ENCODE peak calls at places on chromosomes 7 and 10, in eight cellular contexts. I, P, B, C, F, M, E and T are unnamed samples. For H3K27me3 and H3K4me1, the result is how much of the 10 kb centered on the place peaks cover.

GRCh38 chr10:73889014-73889413 is 14.7 kb upstream of the CAMK2G start:
- DNase-seq in I (peak), M (peak), F (no peak), E (peak), C (peak), B (peak), P (no peak), T (no peak)

GRCh38 chr7:104252409-104253134 is 44.8 kb upstream of the ORC5 start:
- DNase-seq in E (no peak), P (no peak), C (no peak), F (no peak), I (no peak), B (no peak), M (peak), T (no peak)

GRCh38 chr7:64628192-64628591 is 37.7 kb upstream of the ZNF107 start:
- DNase-seq in P (no peak), I (no peak), C (no peak), E (no peak), M (no peak), B (no peak), F (no peak), T (no peak)

GRCh38 chr7:33836797-33837355 is 68.5 kb upstream of the BMPER start:
- DNase-seq in M (peak), I (no peak), F (no peak), E (no peak), B (no peak), C (no peak), P (no peak), T (peak)

GRCh38 chr10:97321032-97321806 is 2.1 kb downstream of the FRAT1 start:
- DNase-seq in I (peak), E (peak), F (peak), B (peak), C (peak), M (no peak), P (no peak), T (peak)

GRCh38 chr10:48333856-48334255 is 27.4 kb downstream of the MAPK8 start:
- DNase-seq in C (no peak), M (no peak), B (peak), F (no peak), I (no peak), P (no peak), E (no peak), T (no peak)

GRCh38 chr7:108348913-108349312 is 107.3 kb downstream of the NRCAM start:
- DNase-seq in M (peak), E (no peak), I (no peak), P (no peak), C (no peak), B (no peak), F (no peak), T (no peak)

GRCh38 chr10:26755443-26755903 is 58.0 kb downstream of the PDSS1 start:
- DNase-seq in C (no peak), B (no peak), E (no peak), M (peak), I (no peak), F (peak), P (no peak), T (no peak)

GRCh38 chr10:7424315-7424714 is 13.5 kb upstream of the SFMBT2 start:
- DNase-seq in P (no peak), E (peak), C (no peak), M (no peak), B (no peak), I (no peak), F (no peak), T (no peak)

GRCh38 chr7:105336009-105336408 is 52.7 kb downstream of the SRPK2 start:
- DNase-seq in M (peak), I (no peak), E (no peak), P (no peak), B (no peak), C (no peak), F (no peak), T (no peak)

GRCh38 chr10:11113156-11113555 is 95.5 kb downstream of the CELF2 start:
- DNase-seq in B (no peak), I (no peak), M (no peak), F (no peak), E (no peak), P (no peak), C (no peak), T (peak)

GRCh38 chr10:122499491-122499941 is 38.2 kb downstream of the HTRA1 start:
- DNase-seq in B (peak), P (no peak), E (peak), C (no peak), F (no peak), M (no peak), I (peak), T (no peak)

GRCh38 chr10:49750546-49750945 is 11.6 kb downstream of the OGDHL start:
- DNase-seq in I (no peak), M (no peak), F (no peak), P (no peak), B (no peak), E (no peak), C (no peak), T (no peak)

GRCh38 chr10:92440578-92440977 is 133.3 kb downstream of the IDE start:
- DNase-seq in C (no peak), E (no peak), M (no peak), P (no peak), F (no peak), I (no peak), B (no peak), T (no peak)

GRCh38 chr7:77251519-77251819 is 51.9 kb upstream of the FGL2 start:
- DNase-seq in B (no peak), F (no peak), I (no peak), E (no peak), C (no peak), M (no peak), P (no peak), T (no peak)

GRCh38 chr10:122445904-122446303 is 8.5 kb upstream of the ARMS2 start:
- DNase-seq in P (no peak), B (no peak), M (no peak), E (no peak), I (no peak), F (no peak), C (no peak), T (no peak)

GRCh38 chr10:77513220-77513619 is 124.4 kb downstream of the KCNMA1 start:
- DNase-seq in P (no peak), C (no peak), I (no peak), M (no peak), B (no peak), F (no peak), E (no peak), T (no peak)
- H3K27me3 ChIP-seq in P (under half), C (under half), I (under half), M (under half), B (under half), F (under half), E (under half), T (under half)

DNA sequence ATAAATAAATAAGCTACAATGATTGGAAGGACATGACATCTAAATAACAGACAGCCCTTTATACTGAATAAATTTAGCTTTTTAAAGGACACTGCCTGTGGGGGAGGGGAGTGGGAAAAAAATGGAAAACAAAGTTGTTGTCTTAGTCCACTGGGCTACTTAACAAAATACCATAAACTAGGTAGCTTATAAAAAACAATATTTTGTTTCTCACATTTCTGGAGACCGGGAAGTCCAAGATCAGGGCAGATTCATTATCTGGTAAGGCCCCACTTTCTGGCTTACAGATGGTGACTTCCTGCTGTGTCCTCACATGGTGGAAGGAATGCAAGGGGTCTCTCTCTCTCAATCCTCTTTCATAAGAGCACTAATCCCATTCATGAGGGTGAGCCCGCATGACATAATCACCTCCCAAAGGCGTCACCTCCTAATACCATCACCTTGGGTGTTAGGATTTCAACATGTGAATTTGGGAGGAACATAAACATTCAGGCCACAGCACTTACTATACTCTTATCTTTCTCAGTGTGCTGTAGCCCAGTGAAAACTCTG is 43.0 kb downstream of the DNAJC12 start:
- DNase-seq in I (no peak), M (no peak), P (no peak), E (no peak), C (no peak), F (peak), B (no peak), T (no peak)
- H3K4me1 ChIP-seq in I (under half), M (under half), P (under half), E (under half), C (under half), F (under half), B (under half), T (under half)

GRCh38 chr7:150686030-150686626 is 622 bp downstream of the GIMAP2 start:
- DNase-seq in M (no peak), I (no peak), E (no peak), F (no peak), P (no peak), B (no peak), C (no peak), T (no peak)
- H3K27ac ChIP-seq in M (no peak), I (peak), E (peak), F (no peak), P (no peak), B (peak), C (peak), T (peak)

DNA sequence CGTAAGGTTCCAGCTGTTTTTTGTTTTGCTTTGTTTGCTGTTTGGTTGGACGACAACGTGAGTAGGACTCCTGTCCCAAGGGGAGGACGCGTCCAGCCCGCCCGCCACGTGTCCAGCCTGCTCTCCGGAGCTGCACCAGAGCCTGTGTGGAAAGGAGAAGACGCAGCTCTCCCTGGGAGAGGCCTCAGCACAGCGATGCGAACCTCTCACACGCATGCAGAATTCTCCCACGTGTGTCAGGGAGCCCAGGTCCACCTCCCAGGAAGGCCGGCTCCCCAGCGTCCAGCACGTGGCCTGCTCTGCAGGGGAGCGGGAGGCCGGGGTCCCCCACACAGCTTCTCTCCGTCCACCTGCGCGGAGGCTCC is 36.4 kb upstream of the DNAJB6 start:
- DNase-seq in M (no peak), I (no peak), E (no peak), C (no peak), B (peak), P (no peak), F (no peak), T (no peak)
- H3K27me3 ChIP-seq in M (under half), I (under half), E (under half), C (under half), B (under half), P (under half), F (under half), T (under half)

GRCh38 chr7:151599401-151600227 is 79.9 kb upstream of the RHEB start:
- DNase-seq in P (no peak), M (peak), E (peak), B (no peak), C (no peak), I (peak), F (no peak), T (no peak)
- H3K4me1 ChIP-seq in P (under half), M (under half), E (under half), B (under half), C (under half), I (under half), F (under half), T (under half)

DNA sequence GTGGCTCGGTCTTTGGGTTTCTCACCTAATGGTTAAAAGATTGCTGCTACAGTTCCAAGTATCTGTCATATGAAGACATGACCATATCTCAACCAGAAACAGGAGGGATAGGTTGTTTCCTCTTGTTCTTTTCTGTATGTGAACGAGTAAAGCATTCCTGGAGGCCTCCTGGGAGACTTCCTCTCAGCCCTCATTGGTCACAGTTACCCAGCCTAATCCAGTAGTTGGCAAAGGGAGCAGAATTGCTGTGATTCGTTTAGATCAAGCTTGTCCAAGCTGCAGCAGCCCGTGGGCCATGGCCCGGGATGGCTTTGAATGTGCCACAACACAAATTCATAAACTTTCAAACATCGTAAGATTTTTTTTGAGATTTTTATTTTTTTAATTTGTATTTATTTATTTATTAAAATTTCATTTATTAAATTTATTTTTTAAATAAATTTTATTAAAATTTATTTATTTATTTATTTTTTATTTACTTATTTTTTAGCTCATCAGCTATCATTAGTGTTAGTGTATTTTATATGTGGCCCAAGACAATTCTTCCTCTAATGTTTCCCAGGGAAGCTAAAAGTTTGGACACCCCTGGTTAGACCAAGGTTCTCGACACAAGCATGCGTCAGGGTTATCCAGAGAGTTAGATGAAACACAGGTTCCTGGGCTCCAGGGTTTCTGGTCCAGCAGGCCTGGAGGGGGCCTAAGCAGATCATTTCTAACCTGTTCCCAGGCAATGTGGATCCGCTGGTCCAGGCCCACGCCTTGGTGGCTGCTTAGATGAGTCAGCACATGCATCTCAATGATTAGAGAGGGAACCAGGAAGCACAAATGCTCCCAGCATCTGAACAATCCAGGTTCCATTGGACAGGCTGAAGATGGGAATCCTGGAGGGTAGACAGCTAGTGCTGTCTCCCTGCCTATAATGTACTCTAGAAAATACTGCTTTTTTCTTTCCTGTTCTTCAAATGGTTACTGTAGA is 25.6 kb downstream of the CDC123 start:
- DNase-seq in P (no peak), I (no peak), B (no peak), E (no peak), F (no peak), M (peak), C (no peak), T (no peak)
- H3K27ac ChIP-seq in P (no peak), I (peak), B (no peak), E (peak), F (no peak), M (peak), C (no peak), T (no peak)

GRCh38 chr7:20783131-20783715 is 3.5 kb downstream of the SP8 start:
- DNase-seq in F (no peak), C (no peak), B (no peak), E (no peak), M (no peak), P (no peak), I (no peak), T (no peak)
- H3K27me3 ChIP-seq in F (half or more), C (half or more), B (half or more), E (half or more), M (half or more), P (half or more), I (half or more), T (under half)

DNA sequence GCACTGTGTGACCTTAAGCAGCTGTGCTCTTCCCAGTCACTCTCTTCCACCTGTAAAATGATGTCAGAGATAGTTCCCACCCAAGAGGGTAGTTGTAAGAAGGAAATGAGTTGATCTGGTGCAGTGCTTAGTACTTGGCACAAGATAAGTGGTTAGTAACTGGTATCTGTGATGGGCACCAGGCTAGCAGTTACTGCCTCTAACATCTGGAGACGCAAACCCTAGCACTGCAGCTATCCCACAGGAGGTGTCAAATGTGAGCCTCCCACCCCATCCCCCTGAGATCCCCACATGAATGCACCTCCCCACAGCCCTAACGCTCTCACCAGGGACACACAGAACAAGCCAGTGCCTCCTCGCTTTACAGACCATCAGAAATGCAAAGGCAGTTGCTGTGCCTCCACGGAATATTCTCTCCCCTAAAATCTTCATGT is 72.0 kb downstream of the KCNMA1 start:
- DNase-seq in B (no peak), E (no peak), C (no peak), M (no peak), I (no peak), F (no peak), P (no peak), T (no peak)
- H3K4me1 ChIP-seq in B (under half), E (half or more), C (under half), M (under half), I (under half), F (under half), P (under half), T (under half)

GRCh38 chr7:125423444-125424155 is 494.0 kb upstream of the POT1 start:
- DNase-seq in C (no peak), P (no peak), F (no peak), E (no peak), B (no peak), M (peak), I (no peak), T (no peak)
- H3K27ac ChIP-seq in C (no peak), P (peak), F (no peak), E (no peak), B (no peak), M (peak), I (no peak), T (no peak)